ENCODE peak calls at places on chromosomes 6 and 20, in five cellular contexts. One of them, this sample, is unnamed.
A peak's percentile ranks its signal among the peaks of the same experiment; 100 is the strongest.

GRCh38 chr6:92114797-92115196 is 1304.6 kb downstream of the EPHA7 start:
- DNase-seq in anterior cingulate cortex: no peak
- DNase-seq in KG1: no peak
- DNase-seq in NCI-H1417: no peak
- DNase-seq in RWPE1: no peak
- DNase-seq in this sample: no peak

GRCh38 chr20:49853640-49854039 is 41.0 kb downstream of the SLC9A8 start:
- DNase-seq in KG1: no peak
- DNase-seq in anterior cingulate cortex: no peak
- DNase-seq in NCI-H1417: peak; percentile 29
- DNase-seq in RWPE1: peak; percentile 98
- DNase-seq in this sample: no peak

GRCh38 chr6:161301338-161301737 is 27.5 kb upstream of the AGPAT4 start:
- DNase-seq in anterior cingulate cortex: no peak
- DNase-seq in NCI-H1417: no peak
- DNase-seq in KG1: no peak
- DNase-seq in RWPE1: peak; percentile 30
- DNase-seq in this sample: no peak

GRCh38 chr6:132445201-132445951 is 44.1 kb upstream of the MOXD1 start:
- DNase-seq in RWPE1: peak; percentile 44
- DNase-seq in KG1: no peak
- DNase-seq in anterior cingulate cortex: no peak
- DNase-seq in NCI-H1417: no peak
- DNase-seq in this sample: no peak

GRCh38 chr6:32845381-32845884 is 1.6 kb upstream of the PSMB8 start:
- DNase-seq in anterior cingulate cortex: no peak
- DNase-seq in NCI-H1417: no peak
- DNase-seq in RWPE1: no peak
- DNase-seq in KG1: peak; percentile 20
- DNase-seq in this sample: no peak

GRCh38 chr20:51036827-51037229 is 13.9 kb upstream of the KCNG1 start:
- DNase-seq in RWPE1: no peak
- DNase-seq in KG1: no peak
- DNase-seq in NCI-H1417: no peak
- DNase-seq in anterior cingulate cortex: no peak
- DNase-seq in this sample: no peak

GRCh38 chr20:24194133-24194532 is 205.6 kb upstream of the GGTLC1 start:
- DNase-seq in NCI-H1417: no peak
- DNase-seq in anterior cingulate cortex: no peak
- DNase-seq in KG1: no peak
- DNase-seq in RWPE1: no peak
- DNase-seq in this sample: no peak

GRCh38 chr6:412146-412886 is 20.8 kb downstream of the IRF4 start:
- DNase-seq in KG1: no peak
- DNase-seq in anterior cingulate cortex: no peak
- DNase-seq in NCI-H1417: no peak
- DNase-seq in RWPE1: no peak
- DNase-seq in this sample: no peak

GRCh38 chr20:58344741-58345140 is 35.2 kb downstream of the RAB22A start:
- DNase-seq in NCI-H1417: no peak
- DNase-seq in anterior cingulate cortex: no peak
- DNase-seq in KG1: no peak
- DNase-seq in RWPE1: peak; percentile 57
- DNase-seq in this sample: no peak

GRCh38 chr20:62239278-62239879 is 1.1 kb downstream of the OSBPL2 start:
- DNase-seq in NCI-H1417: no peak
- DNase-seq in anterior cingulate cortex: no peak
- DNase-seq in RWPE1: peak; percentile 49
- DNase-seq in KG1: no peak
- DNase-seq in this sample: peak; percentile 27

GRCh38 chr20:25227317-25227831 is 20.5 kb upstream of the PYGB start:
- DNase-seq in RWPE1: peak; percentile 61
- DNase-seq in KG1: no peak
- DNase-seq in anterior cingulate cortex: no peak
- DNase-seq in NCI-H1417: no peak
- DNase-seq in this sample: no peak